ENCODE peak calls at places on chromosomes 16 and 17, in nine cellular contexts. U, G, K, V, S, J, P, H and Q are unnamed samples.

GRCh38 chr17:60631119-60631518 is 31.1 kb downstream of the PPM1D start:
- DNase-seq in S (no peak), V (no peak), U (no peak), P (no peak), G (no peak), J (no peak), K (no peak), H (no peak), Q (no peak)

GRCh38 chr16:27175888-27176287 is 27.4 kb upstream of the KDM8 start:
- DNase-seq in J (no peak), V (no peak), H (no peak), P (no peak), G (no peak), S (no peak), K (no peak), U (no peak), Q (no peak)

GRCh38 chr17:3502466-3502865 is 26.7 kb downstream of the ASPA start:
- DNase-seq in P (peak; percentile 32), S (no peak), J (no peak), U (no peak), G (no peak), K (no peak), H (no peak), V (no peak), Q (no peak)

GRCh38 chr16:14572535-14572934 is 57.5 kb downstream of the PARN start:
- DNase-seq in H (no peak), K (no peak), G (no peak), U (no peak), V (no peak), P (no peak), S (no peak), J (no peak), Q (no peak)

GRCh38 chr16:27430923-27431484 is 29.0 kb downstream of the IL21R start:
- DNase-seq in U (no peak), H (no peak), K (no peak), G (no peak), P (no peak), S (no peak), V (no peak), J (no peak), Q (no peak)

GRCh38 chr17:48155889-48156670 is 48.5 kb downstream of the SNX11 start:
- DNase-seq in G (no peak), J (no peak), S (no peak), H (no peak), K (no peak), P (no peak), U (no peak), V (no peak), Q (no peak)

GRCh38 chr17:44906010-44906646 is 6.9 kb upstream of the EFTUD2 start:
- DNase-seq in P (no peak), U (peak; percentile 58), H (no peak), G (no peak), J (no peak), S (no peak), K (peak; percentile 92), V (no peak), Q (no peak)

GRCh38 chr16:75351183-75351582 is 82.1 kb downstream of the CFDP1 start:
- DNase-seq in H (peak; percentile 46), J (no peak), G (no peak), V (no peak), S (no peak), P (no peak), K (peak; percentile 58), U (peak; percentile 77), Q (no peak)

GRCh38 chr16:54431997-54432367 is 145.4 kb upstream of the IRX3 start:
- DNase-seq in K (no peak), H (no peak), J (no peak), S (no peak), G (no peak), U (peak; percentile 4), P (no peak), V (no peak), Q (no peak)

GRCh38 chr17:80265205-80266068 is 4.8 kb downstream of the RNF213 start:
- DNase-seq in K (no peak), H (no peak), S (no peak), G (no peak), P (no peak), U (no peak), J (no peak), V (no peak), Q (peak; percentile 77)

GRCh38 chr16:26981266-26981938 is 85.3 kb upstream of the C16orf82 start:
- DNase-seq in J (no peak), U (peak; percentile 8), P (no peak), V (no peak), G (no peak), K (no peak), H (no peak), S (no peak), Q (no peak)

GRCh38 chr16:19375561-19376158 is 42.0 kb upstream of the TMC5 start:
- DNase-seq in U (peak; percentile 82), G (peak; percentile 4), K (peak; percentile 64), S (peak; percentile 35), P (no peak), J (no peak), V (no peak), H (no peak), Q (peak; percentile 40)